ENCODE peak calls at places on chromosomes 1 and 21, in seven cellular contexts. R is lower leg skin, M is heart left ventricle, C is choroid plexus epithelial cell, G is right atrium auricular region, J is GM10248, V is fibroblast of lung. E is an unnamed sample.

GRCh38 chr1:7616953-7617352 is 154.1 kb upstream of the VAMP3 start:
- DNase-seq in J (no peak), C (no peak), G (no peak), R (no peak), V (no peak), M (no peak), E (no peak)

GRCh38 chr1:30449428-30450147 is 273.8 kb downstream of the MATN1 start:
- DNase-seq in J (no peak), C (no peak), G (peak; percentile 51), R (no peak), V (no peak), M (peak; percentile 29), E (no peak)

GRCh38 chr1:155454096-155454495 is 108.5 kb downstream of the ASH1L start:
- DNase-seq in J (no peak), R (no peak), V (peak; percentile 17), C (peak; percentile 61), M (no peak), G (no peak), E (no peak)

GRCh38 chr21:39332175-39332574 is 16.7 kb downstream of the HMGN1 start:
- DNase-seq in V (no peak), R (no peak), M (no peak), C (no peak), G (no peak), J (no peak), E (no peak)

GRCh38 chr1:44168520-44169098 is 27.2 kb upstream of the KLF18 start:
- DNase-seq in M (no peak), V (no peak), J (no peak), R (no peak), C (no peak), G (no peak), E (no peak)

GRCh38 chr21:41360072-41360821 is 1.6 kb upstream of the MX2 start:
- DNase-seq in R (peak; percentile 65), M (no peak), J (no peak), V (peak; percentile 49), C (peak; percentile 15), G (peak; percentile 85), E (peak; percentile 83)

GRCh38 chr1:39819091-39819812 is 30.6 kb upstream of the BMP8B start:
- DNase-seq in G (no peak), C (no peak), M (peak; percentile 62), J (no peak), V (no peak), R (no peak), E (no peak)

GRCh38 chr1:26500488-26501175 is 28.4 kb downstream of the HMGN2 start:
- DNase-seq in C (peak; percentile 71), V (peak; percentile 78), J (peak; percentile 96), G (peak; percentile 78), R (peak; percentile 82), M (peak; percentile 96), E (peak; percentile 94)

GRCh38 chr1:61253912-61254628 is 171.7 kb downstream of the NFIA start:
- DNase-seq in R (no peak), G (no peak), C (peak; percentile 57), V (no peak), J (no peak), M (no peak), E (no peak)

GRCh38 chr1:94384485-94385353 is 33.5 kb upstream of the ABCD3 start:
- DNase-seq in M (no peak), J (no peak), R (no peak), C (no peak), G (no peak), V (no peak), E (no peak)

GRCh38 chr21:17451364-17451869 is 61.4 kb upstream of the CXADR start:
- DNase-seq in M (no peak), J (no peak), V (peak; percentile 89), R (peak; percentile 60), G (no peak), C (peak; percentile 80), E (no peak)

GRCh38 chr1:66542811-66543767 is 9.1 kb downstream of the SGIP1 start:
- DNase-seq in J (no peak), M (peak; percentile 79), C (peak; percentile 83), R (peak; percentile 42), G (no peak), V (peak; percentile 72), E (no peak)

GRCh38 chr1:76867342-76868130 is at the start of gene ST6GALNAC5:
- DNase-seq in J (peak; percentile 26), G (no peak), M (no peak), C (peak; percentile 47), V (peak; percentile 38), R (no peak), E (no peak)

GRCh38 chr1:246786606-246787238 is 62.5 kb downstream of the SCCPDH start:
- DNase-seq in C (no peak), V (no peak), R (no peak), G (no peak), J (no peak), M (no peak), E (peak; percentile 81)

GRCh38 chr21:33364830-33365229 is 38.4 kb upstream of the IFNGR2 start:
- DNase-seq in M (no peak), R (no peak), V (no peak), C (no peak), G (no peak), J (no peak), E (no peak)

GRCh38 chr1:200654660-200655059 is 15.0 kb downstream of the DDX59 start:
- DNase-seq in M (no peak), R (no peak), J (peak; percentile 76), V (no peak), G (no peak), C (no peak), E (no peak)

GRCh38 chr1:30912913-30913652 is 4.5 kb upstream of the SDC3 start:
- DNase-seq in J (no peak), R (peak; percentile 67), M (peak; percentile 79), V (no peak), C (no peak), G (peak; percentile 81), E (peak; percentile 59)

GRCh38 chr1:118785246-118785645 is 202.9 kb downstream of the TBX15 start:
- DNase-seq in V (no peak), R (no peak), C (peak; percentile 70), M (no peak), G (no peak), J (no peak), E (no peak)

DNA sequence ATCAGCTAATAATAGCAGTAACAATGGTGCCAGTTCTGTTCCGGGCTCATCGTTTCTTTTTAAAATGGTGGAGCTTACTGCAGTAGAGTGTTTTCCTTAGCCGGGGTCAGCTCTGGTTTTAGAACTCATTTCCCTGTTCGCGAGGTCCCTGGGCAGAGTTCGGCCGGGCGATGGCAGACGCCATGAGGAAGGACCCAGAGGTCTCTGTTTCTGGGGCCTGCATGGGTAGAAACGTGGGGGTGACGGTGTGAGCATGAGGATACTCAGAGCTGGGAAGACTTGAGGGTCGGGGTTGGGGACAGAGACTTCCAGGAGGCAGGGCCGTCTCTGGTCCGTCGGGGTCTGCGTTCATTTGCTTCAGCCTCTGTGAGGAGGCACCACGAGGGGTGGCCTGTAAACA is 38.8 kb downstream of the PRKCZ start:
- DNase-seq in M (no peak), V (no peak), C (no peak), G (no peak), J (no peak), R (no peak), E (no peak)
- TF ChIP-seq CTCF in M (no peak), V (no peak), C (no peak), G (no peak), J (no peak), R (no peak), E (no peak)

DNA sequence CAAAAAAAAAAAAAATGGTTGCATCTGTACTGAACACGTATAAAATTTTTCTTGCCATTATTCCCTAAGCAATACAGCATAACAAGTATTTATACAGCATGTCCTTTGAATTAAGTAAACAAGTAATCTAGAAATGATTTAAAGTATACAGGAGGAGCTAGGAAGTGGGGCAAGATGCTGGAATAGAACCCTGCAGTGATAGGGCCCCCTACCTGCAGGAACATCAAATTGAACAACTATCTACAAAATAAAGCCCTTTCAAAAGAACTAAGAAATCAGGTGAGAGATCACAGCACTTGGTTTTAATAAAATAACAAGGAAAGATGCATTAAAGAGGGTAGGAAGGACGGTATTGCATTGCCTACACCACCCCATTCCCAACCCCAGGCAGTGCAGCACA is 10.9 kb downstream of the TSHB start:
- DNase-seq in R (no peak), V (no peak), J (no peak), G (no peak), C (no peak), M (no peak), E (no peak)
- TF ChIP-seq CTCF in R (no peak), V (no peak), J (no peak), G (no peak), C (no peak), M (no peak), E (peak; percentile 16)

GRCh38 chr1:45573231-45573804 is 10.5 kb upstream of the NASP start:
- DNase-seq in R (no peak), M (no peak), G (no peak), V (no peak), C (peak; percentile 53), J (no peak), E (peak; percentile 22)
- TF ChIP-seq CTCF in R (no peak), M (no peak), G (no peak), V (peak; percentile 23), C (peak; percentile 39), J (no peak), E (no peak)

DNA sequence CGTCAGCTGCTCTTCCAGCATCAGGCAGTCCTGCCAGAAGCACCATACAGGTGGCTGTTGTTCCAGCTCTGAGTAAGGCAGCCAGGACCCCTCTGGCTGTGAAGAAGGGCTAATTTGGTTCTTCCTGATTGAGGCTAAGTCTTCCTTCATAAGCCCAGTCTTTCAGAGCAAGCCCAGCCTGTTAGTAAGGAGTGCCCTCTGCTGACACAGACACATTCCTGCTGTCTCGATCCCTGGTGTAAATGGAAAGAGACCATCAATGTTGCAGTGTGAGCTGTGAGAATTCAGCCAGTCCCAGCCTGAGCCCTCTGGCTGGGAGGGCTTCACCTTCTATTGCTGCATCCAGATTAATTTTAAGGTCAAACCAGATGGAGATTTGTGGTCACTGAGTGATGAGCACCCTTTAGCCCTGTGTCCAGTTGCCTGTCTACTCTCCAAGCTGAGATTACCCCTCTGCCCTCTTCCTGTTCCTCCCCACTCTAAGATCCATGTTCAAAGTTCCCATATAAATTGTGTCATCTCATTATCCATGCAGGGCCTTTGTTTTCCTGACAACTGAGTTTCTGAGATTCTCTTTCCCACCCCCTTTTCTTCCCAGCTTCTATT is 44.8 kb upstream of the KIRREL1 start:
- DNase-seq in M (no peak), V (peak; percentile 62), C (peak; percentile 71), J (peak; percentile 41), R (no peak), G (no peak), E (no peak)
- TF ChIP-seq CTCF in M (peak; percentile 19), V (peak; percentile 62), C (peak; percentile 75), J (peak; percentile 54), R (no peak), G (no peak), E (peak; percentile 73)